ENCODE peak calls at places on chromosomes 5 and 9, in nine cellular contexts. N is cardiac muscle cell, B is tibial artery, G is IMR-90, A is endothelial cell of umbilical vein, J is right atrium auricular region, I is SK-N-SH, D is PC-3, Z is heart left ventricle. Q is an unnamed sample.

GRCh38 chr5:54385994-54386393 is 69.5 kb upstream of the HSPB3 start:
- DNase-seq in N (no peak), B (no peak), G (no peak), A (no peak), J (no peak), I (no peak), D (no peak), Z (no peak), Q (no peak)

GRCh38 chr5:8689773-8690172 is 820.8 kb downstream of the MTRR start:
- DNase-seq in N (no peak), B (no peak), G (no peak), A (no peak), J (no peak), I (no peak), D (no peak), Z (no peak), Q (no peak)

GRCh38 chr5:118326496-118327045 is 661.8 kb downstream of the DTWD2 start:
- DNase-seq in N (no peak), B (no peak), G (no peak), A (no peak), J (no peak), I (no peak), D (peak; percentile 1), Z (no peak), Q (no peak)

GRCh38 chr9:128034821-128035764 is 32.0 kb downstream of the NAIF1 start:
- DNase-seq in N (peak; percentile 89), B (peak; percentile 45), G (peak; percentile 71), A (peak; percentile 84), J (peak; percentile 83), I (peak; percentile 82), D (peak; percentile 91), Z (peak; percentile 62), Q (peak; percentile 91)

GRCh38 chr5:147452137-147452838 is 57.6 kb downstream of the DPYSL3 start:
- DNase-seq in N (no peak), B (no peak), G (no peak), A (no peak), J (no peak), I (peak; percentile 20), D (no peak), Z (no peak), Q (no peak)

GRCh38 chr9:22097712-22098111 is 88.6 kb upstream of the CDKN2B start:
- DNase-seq in N (no peak), B (no peak), G (peak; percentile 88), A (no peak), J (no peak), I (no peak), D (peak; percentile 30), Z (no peak), Q (no peak)

GRCh38 chr9:134390537-134390936 is 64.3 kb downstream of the RXRA start:
- DNase-seq in N (no peak), B (no peak), G (no peak), A (no peak), J (no peak), I (no peak), D (no peak), Z (no peak), Q (no peak)

GRCh38 chr9:14140121-14140520 is 173.8 kb downstream of the NFIB start:
- DNase-seq in N (no peak), B (no peak), G (no peak), A (no peak), J (no peak), I (no peak), D (no peak), Z (no peak), Q (no peak)

GRCh38 chr5:73678807-73679206 is 52.8 kb downstream of the ARHGEF28 start:
- DNase-seq in N (no peak), B (no peak), G (no peak), A (no peak), J (no peak), I (no peak), D (no peak), Z (no peak), Q (no peak)

GRCh38 chr5:107542428-107542827 is 128.3 kb downstream of the EFNA5 start:
- DNase-seq in N (no peak), B (peak; percentile 90), G (peak; percentile 64), A (peak; percentile 98), J (peak; percentile 92), I (peak; percentile 50), D (peak; percentile 96), Z (peak; percentile 72), Q (peak; percentile 90)

GRCh38 chr5:32342656-32343055 is 29.9 kb upstream of the MTMR12 start:
- DNase-seq in N (no peak), B (no peak), G (no peak), A (no peak), J (no peak), I (peak; percentile 22), D (no peak), Z (no peak), Q (no peak)

GRCh38 chr5:131377785-131378325 is 114.0 kb downstream of the CDC42SE2 start:
- DNase-seq in N (no peak), B (no peak), G (peak; percentile 86), A (peak; percentile 88), J (no peak), I (no peak), D (no peak), Z (no peak), Q (no peak)

GRCh38 chr9:2596003-2596402 is 25.6 kb upstream of the VLDLR start:
- DNase-seq in N (no peak), B (no peak), G (no peak), A (no peak), J (no peak), I (no peak), D (no peak), Z (no peak), Q (peak; percentile 67)

GRCh38 chr9:32260481-32260880 is 124.0 kb upstream of the ACO1 start:
- DNase-seq in N (no peak), B (no peak), G (no peak), A (no peak), J (no peak), I (no peak), D (no peak), Z (no peak), Q (no peak)

GRCh38 chr9:130606887-130607582 is 27.7 kb downstream of the FUBP3 start:
- DNase-seq in N (no peak), B (no peak), G (peak; percentile 25), A (no peak), J (no peak), I (no peak), D (peak; percentile 68), Z (no peak), Q (no peak)

GRCh38 chr5:143913008-143913752 is 101.2 kb downstream of the HMHB1 start:
- DNase-seq in N (no peak), B (no peak), G (peak; percentile 91), A (peak; percentile 46), J (no peak), I (no peak), D (peak; percentile 94), Z (no peak), Q (no peak)

GRCh38 chr5:61631438-61631941 is 299.4 kb downstream of the ZSWIM6 start:
- DNase-seq in N (peak; percentile 58), B (peak; percentile 58), G (peak; percentile 20), A (peak; percentile 51), J (peak; percentile 65), I (no peak), D (no peak), Z (peak; percentile 82), Q (peak; percentile 60)

DNA sequence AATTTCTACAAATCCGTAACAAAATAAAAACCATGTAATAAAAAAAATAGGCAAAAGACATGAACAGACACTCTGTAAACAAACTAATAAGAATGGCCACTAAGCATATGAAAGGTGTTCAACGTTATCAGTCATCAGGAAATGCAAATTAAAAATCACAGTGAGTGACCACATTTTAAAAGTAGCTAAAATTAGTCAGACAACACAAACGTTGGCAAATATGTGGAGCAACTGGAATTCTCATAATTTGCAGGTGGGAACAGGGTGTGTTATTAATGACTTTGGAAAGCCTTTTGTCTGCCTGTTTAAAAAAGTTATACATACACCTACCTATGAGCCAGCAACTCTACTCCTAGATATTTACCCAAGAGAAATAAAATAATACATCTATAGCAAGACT is 164.4 kb downstream of the RMI1 start:
- DNase-seq in N (no peak), B (no peak), G (no peak), A (no peak), J (no peak), I (no peak), D (no peak), Z (no peak), Q (no peak)
- H3K4me1 ChIP-seq in N (peaks cover 14% of the 10 kb centered on the region), B (peaks cover 30% of the 10 kb centered on the region), G (peaks cover 9% of the 10 kb centered on the region), A (peaks cover 31% of the 10 kb centered on the region), J (no peaks in the 10 kb centered on the region), I (no peaks in the 10 kb centered on the region), D (no peaks in the 10 kb centered on the region), Z (peaks cover 26% of the 10 kb centered on the region), Q (peaks cover 23% of the 10 kb centered on the region)

DNA sequence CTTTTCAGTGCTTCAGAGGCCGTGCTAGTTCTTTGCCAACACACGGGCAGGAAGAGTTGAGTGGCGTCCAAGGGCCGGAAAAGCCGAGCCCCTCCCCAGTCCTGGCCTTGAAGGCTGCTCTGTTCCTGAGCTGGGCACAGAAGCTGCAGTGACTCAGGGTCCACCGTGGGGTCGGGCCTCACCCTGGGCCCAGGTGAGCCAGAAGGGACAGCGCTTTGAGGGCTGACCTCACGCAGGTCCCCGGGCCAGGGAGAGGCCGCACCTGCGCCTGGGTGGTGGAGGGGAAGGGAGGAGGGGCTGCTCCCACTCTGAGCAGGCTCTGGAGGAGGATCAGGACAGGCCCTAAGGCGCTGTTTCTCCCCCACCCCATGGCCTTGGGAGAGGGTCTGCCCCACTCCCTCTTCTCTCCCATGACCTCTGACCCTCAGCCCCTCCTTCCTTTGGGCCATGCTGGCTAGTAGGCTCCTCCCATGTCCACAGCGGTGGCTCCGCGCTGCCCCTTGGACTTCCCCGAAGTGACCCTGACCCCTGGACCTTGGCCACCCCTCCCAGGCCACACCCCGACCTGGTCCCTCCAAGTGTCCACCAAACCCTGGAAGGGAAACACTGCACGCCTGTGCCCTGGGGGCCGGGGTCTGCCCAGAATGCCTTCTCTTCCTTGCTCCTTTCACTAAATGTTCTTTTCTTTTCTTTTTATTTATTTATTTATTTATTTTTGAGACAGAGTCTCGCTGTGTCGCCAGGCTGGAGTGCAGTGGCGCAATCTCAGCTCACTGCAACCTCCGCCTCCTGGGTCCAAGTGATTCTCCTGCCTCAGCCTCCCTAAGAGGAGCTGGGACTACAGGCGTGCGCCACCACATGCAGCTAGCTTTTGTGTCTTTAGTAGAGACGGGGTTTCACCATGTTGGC is 19.7 kb upstream of the SLC6A19 start:
- DNase-seq in N (no peak), B (peak; percentile 10), G (no peak), A (no peak), J (no peak), I (no peak), D (no peak), Z (no peak), Q (no peak)
- H3K4me1 ChIP-seq in N (peaks cover 41% of the 10 kb centered on the region), B (no peaks in the 10 kb centered on the region), G (no peaks in the 10 kb centered on the region), A (no peaks in the 10 kb centered on the region), J (no peaks in the 10 kb centered on the region), I (no peaks in the 10 kb centered on the region), D (no peaks in the 10 kb centered on the region), Z (peaks cover 24% of the 10 kb centered on the region), Q (no peaks in the 10 kb centered on the region)

GRCh38 chr5:137828664-137829063 is 39.0 kb upstream of the MYOT start:
- DNase-seq in N (no peak), B (no peak), G (no peak), A (no peak), J (no peak), I (no peak), D (no peak), Z (no peak), Q (no peak)
- H3K4me1 ChIP-seq in N (peaks cover 7% of the 10 kb centered on the region), B (peaks cover 32% of the 10 kb centered on the region), G (no peaks in the 10 kb centered on the region), A (peaks cover 2% of the 10 kb centered on the region), J (no peaks in the 10 kb centered on the region), I (peaks cover 1% of the 10 kb centered on the region), D (peaks cover 21% of the 10 kb centered on the region), Z (peaks cover 55% of the 10 kb centered on the region), Q (peaks cover 30% of the 10 kb centered on the region)

GRCh38 chr5:71653119-71653518 is 66.0 kb upstream of the CARTPT start:
- DNase-seq in N (no peak), B (no peak), G (no peak), A (peak; percentile 43), J (no peak), I (no peak), D (no peak), Z (no peak), Q (no peak)
- H3K4me1 ChIP-seq in N (no peaks in the 10 kb centered on the region), B (no peaks in the 10 kb centered on the region), G (no peaks in the 10 kb centered on the region), A (no peaks in the 10 kb centered on the region), J (no peaks in the 10 kb centered on the region), I (no peaks in the 10 kb centered on the region), D (no peaks in the 10 kb centered on the region), Z (no peaks in the 10 kb centered on the region), Q (no peaks in the 10 kb centered on the region)